ENCODE peak calls at places on chromosome 18, in six cellular contexts. I is prostate gland, R is esophagus squamous epithelium, H is HCT116, M is A549, D is transverse colon. Q is an unnamed sample.

GRCh38 chr18:8912348-8913057 is 190.0 kb upstream of the NDUFV2 start:
- DNase-seq in I (no peak), R (no peak), H (no peak), M (no peak), D (peak; percentile 16), Q (no peak)

GRCh38 chr18:4510709-4511108 is 55.6 kb upstream of the DLGAP1 start:
- DNase-seq in I (no peak), R (no peak), H (no peak), M (no peak), D (no peak), Q (no peak)

GRCh38 chr18:1914489-1914888 is 656.8 kb downstream of the METTL4 start:
- DNase-seq in I (no peak), R (no peak), H (peak; percentile 22), M (peak; percentile 0), D (no peak), Q (no peak)

GRCh38 chr18:1392046-1392445 is 487.4 kb downstream of the ADCYAP1 start:
- DNase-seq in I (no peak), R (no peak), H (no peak), M (no peak), D (no peak), Q (no peak)

GRCh38 chr18:32937007-32937540 is 164.3 kb upstream of the KLHL14 start:
- DNase-seq in I (no peak), R (no peak), H (no peak), M (no peak), D (no peak), Q (no peak)

GRCh38 chr18:67199993-67200617 is 316.4 kb downstream of the DSEL start:
- DNase-seq in I (no peak), R (no peak), H (peak; percentile 8), M (peak; percentile 1), D (no peak), Q (no peak)

GRCh38 chr18:36211612-36212065 is 24.3 kb downstream of the MOCOS start:
- DNase-seq in I (no peak), R (no peak), H (no peak), M (no peak), D (no peak), Q (no peak)

GRCh38 chr18:7840445-7840844 is 273.3 kb downstream of the PTPRM start:
- DNase-seq in I (no peak), R (no peak), H (no peak), M (no peak), D (no peak), Q (no peak)

GRCh38 chr18:2589345-2590060 is 18.1 kb downstream of the NDC80 start:
- DNase-seq in I (no peak), R (no peak), H (peak; percentile 54), M (no peak), D (no peak), Q (no peak)

GRCh38 chr18:7034924-7035323 is 82.7 kb downstream of the LAMA1 start:
- DNase-seq in I (no peak), R (no peak), H (no peak), M (no peak), D (no peak), Q (no peak)

GRCh38 chr18:35443434-35443833 is 54.3 kb downstream of the INO80C start:
- DNase-seq in I (no peak), R (no peak), H (no peak), M (no peak), D (no peak), Q (no peak)

GRCh38 chr18:75132931-75133525 is 75.9 kb downstream of the PTGR3 start:
- DNase-seq in I (peak; percentile 67), R (no peak), H (no peak), M (no peak), D (no peak), Q (no peak)

GRCh38 chr18:43931439-43931838 is 654.1 kb upstream of the SYT4 start:
- DNase-seq in I (no peak), R (no peak), H (no peak), M (no peak), D (no peak), Q (no peak)

GRCh38 chr18:69469444-69469919 is 68.8 kb downstream of the DOK6 start:
- DNase-seq in I (no peak), R (no peak), H (peak; percentile 45), M (peak; percentile 21), D (no peak), Q (peak; percentile 52)

GRCh38 chr18:25141796-25142365 is 210.1 kb downstream of the ZNF521 start:
- DNase-seq in I (no peak), R (no peak), H (no peak), M (no peak), D (no peak), Q (no peak)

GRCh38 chr18:267380-267687 is 513 bp downstream of the THOC1 start:
- DNase-seq in I (peak; percentile 6), R (no peak), H (no peak), M (peak; percentile 19), D (no peak), Q (no peak)

GRCh38 chr18:56869189-56869777 is 218.1 kb downstream of the WDR7 start:
- DNase-seq in I (no peak), R (no peak), H (peak; percentile 55), M (peak; percentile 2), D (no peak), Q (no peak)

GRCh38 chr18:48229445-48230052 is 179.6 kb downstream of the ZBTB7C start:
- DNase-seq in I (no peak), R (no peak), H (no peak), M (no peak), D (no peak), Q (no peak)

GRCh38 chr18:78296152-78296551 is 683.5 kb upstream of the SALL3 start:
- DNase-seq in I (no peak), R (no peak), H (no peak), M (no peak), D (no peak), Q (no peak)

GRCh38 chr18:3380384-3380961 is 69.5 kb upstream of the TGIF1 start:
- DNase-seq in I (no peak), R (no peak), H (peak; percentile 24), M (peak; percentile 31), D (no peak), Q (no peak)

GRCh38 chr18:54269924-54270844 is 867 bp downstream of the POLI start:
- DNase-seq in I (peak; percentile 39), R (no peak), H (peak; percentile 68), M (peak; percentile 30), D (peak; percentile 66), Q (peak; percentile 80)
- TF ChIP-seq POLR2A in I (no peak), R (no peak), H (no peak), M (no peak), D (no peak), Q (no peak)

DNA sequence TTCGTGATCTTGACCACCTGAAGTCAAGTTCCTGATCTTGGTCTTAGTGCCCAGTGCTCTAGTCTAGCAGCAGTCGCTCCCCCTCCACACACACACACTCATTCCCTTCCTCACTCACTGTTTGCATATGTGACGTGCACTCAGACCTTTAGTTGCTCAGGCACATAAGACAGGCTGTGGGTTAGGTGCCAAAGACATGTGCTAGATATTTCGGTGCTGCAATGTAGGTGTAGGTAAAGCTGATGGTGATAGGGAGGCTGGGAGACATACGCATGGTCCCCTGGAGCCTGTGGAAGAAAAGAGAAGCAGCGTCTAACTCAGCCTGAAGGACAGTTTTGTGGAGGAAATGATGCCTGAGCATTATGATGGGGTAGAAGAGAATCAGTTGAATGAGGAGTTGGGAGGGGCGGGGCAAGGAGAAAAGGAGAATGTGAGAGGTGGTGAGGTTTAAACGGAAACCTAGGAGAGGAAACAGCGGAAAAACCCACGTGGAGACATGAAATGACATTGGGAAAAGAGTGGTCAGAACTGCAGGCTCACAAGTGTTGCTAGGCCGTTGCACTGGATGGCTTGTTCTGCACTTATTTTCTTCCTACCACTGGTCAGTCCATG is 3.9 kb downstream of the TTC39C start:
- DNase-seq in I (no peak), R (no peak), H (no peak), M (no peak), D (no peak), Q (no peak)
- H3K4me3 ChIP-seq in I (no peak overlapping the region), R (no peak overlapping the region), H (no peak overlapping the region), M (no peak overlapping the region), D (no peak overlapping the region), Q (no peak overlapping the region)

GRCh38 chr18:79509536-79509930 is 113.8 kb downstream of the NFATC1 start:
- DNase-seq in I (no peak), R (no peak), H (no peak), M (no peak), D (peak; percentile 4), Q (peak; percentile 52)

GRCh38 chr18:79508565-79509535 is 113.1 kb downstream of the NFATC1 start:
- DNase-seq in I (no peak), R (no peak), H (no peak), M (no peak), D (peak; percentile 51), Q (peak; percentile 70)

GRCh38 chr18:79507076-79507545 is 111.4 kb downstream of the NFATC1 start:
- DNase-seq in I (peak; percentile 46), R (no peak), H (no peak), M (no peak), D (peak; percentile 39), Q (peak; percentile 88)

GRCh38 chr18:79506191-79507075 is 110.7 kb downstream of the NFATC1 start:
- DNase-seq in I (no peak), R (no peak), H (no peak), M (no peak), D (peak; percentile 11), Q (peak; percentile 86)

DNA sequence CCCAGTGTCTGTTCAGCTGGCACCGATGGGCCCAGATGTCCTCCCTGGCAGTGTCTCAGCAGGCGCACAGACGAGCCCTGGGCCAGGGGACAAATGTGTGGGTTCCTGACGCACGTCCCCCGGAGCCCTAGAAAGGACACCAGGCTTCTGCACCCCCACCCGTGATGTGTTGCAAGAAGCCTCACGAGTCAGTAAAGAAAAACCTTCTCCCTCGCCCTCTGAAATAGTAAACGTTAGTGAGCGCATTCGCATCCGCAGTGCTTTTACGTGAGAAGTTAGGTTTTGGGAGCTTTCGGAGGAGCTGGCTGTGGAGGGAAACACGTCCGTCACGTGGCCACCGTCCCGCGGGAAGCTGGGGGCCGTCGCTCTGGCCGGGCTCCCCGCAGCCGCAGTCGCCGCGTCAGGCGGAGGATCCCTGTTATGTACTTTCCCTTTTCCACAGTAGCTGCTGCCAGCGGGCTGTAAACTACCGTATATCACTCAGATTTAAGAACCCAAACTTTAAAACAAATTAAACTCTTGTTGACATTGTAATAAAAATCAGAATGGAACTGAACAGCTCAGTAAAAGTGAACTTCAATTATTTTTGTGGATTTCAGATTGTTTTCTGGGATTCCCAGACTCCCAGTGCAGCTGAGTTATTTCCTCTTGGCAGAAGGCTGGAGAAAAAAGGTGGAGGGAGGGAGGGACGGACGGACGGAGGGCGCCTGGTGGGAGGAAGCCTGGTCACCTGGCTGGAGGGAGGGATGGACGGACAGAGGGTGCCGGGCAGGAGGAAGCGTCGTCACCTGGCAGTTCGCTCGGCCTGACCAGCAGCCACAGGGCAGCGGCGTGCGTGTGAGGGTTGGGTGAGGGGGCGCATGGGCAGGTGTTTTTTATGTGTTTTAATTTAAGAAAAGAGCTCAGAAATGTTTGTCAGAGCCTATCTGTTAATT is 112.1 kb downstream of the NFATC1 start:
- DNase-seq in I (peak; percentile 72), R (no peak), H (no peak), M (no peak), D (peak; percentile 60), Q (peak; percentile 95)
- TF ChIP-seq POLR2A in I (peak; percentile 33), R (no peak), H (no peak), M (no peak), D (no peak), Q (no peak)

GRCh38 chr18:21684731-21685130 is 19.8 kb downstream of the ABHD3 start:
- DNase-seq in I (no peak), R (no peak), H (no peak), M (no peak), D (no peak), Q (no peak)

GRCh38 chr18:21682276-21683051 is 22.1 kb downstream of the ABHD3 start:
- DNase-seq in I (peak; percentile 25), R (no peak), H (no peak), M (no peak), D (no peak), Q (no peak)

GRCh38 chr18:21689736-21690135 is 14.8 kb downstream of the ABHD3 start:
- DNase-seq in I (no peak), R (no peak), H (no peak), M (no peak), D (no peak), Q (no peak)

GRCh38 chr18:21686282-21687105 is 18.1 kb downstream of the ABHD3 start:
- DNase-seq in I (no peak), R (no peak), H (no peak), M (no peak), D (no peak), Q (no peak)
- H3K4me3 ChIP-seq in I (no peak overlapping the region), R (no peak overlapping the region), H (no peak overlapping the region), M (no peak overlapping the region), D (peak overlapping the region; percentile 1), Q (no peak overlapping the region)

Q was measured in sigmoid colon.